ENCODE peak calls at places on chromosomes 5 and 9, in four cellular contexts. Y is upper lobe of left lung, B is A549, P is H1. A is an unnamed sample. For H3K4me1, the result is how much of the 10 kb centered on the place peaks cover.

GRCh38 chr5:139131062-139131856 is 66.9 kb downstream of the SIL1 start:
- DNase-seq in Y (no peak), B (no peak), P (peak), A (peak)

GRCh38 chr5:37552770-37553719 is 173.9 kb downstream of the WDR70 start:
- DNase-seq in Y (no peak), B (no peak), P (no peak), A (no peak)

GRCh38 chr9:101791938-101792337 is 53.5 kb upstream of the GRIN3A start:
- DNase-seq in Y (no peak), B (peak), P (peak), A (peak)

GRCh38 chr5:21802869-21803490 is 1050.2 kb downstream of the CDH12 start:
- DNase-seq in Y (no peak), B (peak), P (no peak), A (no peak)

GRCh38 chr5:72328172-72328571 is 8.0 kb downstream of the PTCD2 start:
- DNase-seq in Y (no peak), B (no peak), P (no peak), A (no peak)

GRCh38 chr5:142772766-142773293 is 2.7 kb downstream of the ARHGAP26 start:
- DNase-seq in Y (no peak), B (no peak), P (no peak), A (no peak)

GRCh38 chr9:128683340-128684064 is 5.5 kb upstream of the SET start:
- DNase-seq in Y (no peak), B (peak), P (peak), A (peak)

GRCh38 chr9:87285183-87285582 is 212.5 kb upstream of the DAPK1 start:
- DNase-seq in Y (no peak), B (no peak), P (no peak), A (no peak)

GRCh38 chr5:178116406-178116885 is 3.1 kb downstream of the N4BP3 start:
- DNase-seq in Y (peak), B (no peak), P (no peak), A (no peak)

GRCh38 chr9:114694146-114694545 is 12.2 kb upstream of the TEX48 start:
- DNase-seq in Y (no peak), B (no peak), P (no peak), A (no peak)

GRCh38 chr9:115267788-115268187 is 149.8 kb upstream of the TNC start:
- DNase-seq in Y (no peak), B (no peak), P (no peak), A (no peak)

GRCh38 chr5:141822134-141822533 is 56.1 kb downstream of the PCDH1 start:
- DNase-seq in Y (no peak), B (no peak), P (no peak), A (no peak)

GRCh38 chr9:89604463-89605180 is at the start of gene GADD45G:
- DNase-seq in Y (peak), B (peak), P (peak), A (peak)

GRCh38 chr5:172102913-172103629 is 85.0 kb downstream of the STK10 start:
- DNase-seq in Y (no peak), B (peak), P (no peak), A (no peak)

DNA sequence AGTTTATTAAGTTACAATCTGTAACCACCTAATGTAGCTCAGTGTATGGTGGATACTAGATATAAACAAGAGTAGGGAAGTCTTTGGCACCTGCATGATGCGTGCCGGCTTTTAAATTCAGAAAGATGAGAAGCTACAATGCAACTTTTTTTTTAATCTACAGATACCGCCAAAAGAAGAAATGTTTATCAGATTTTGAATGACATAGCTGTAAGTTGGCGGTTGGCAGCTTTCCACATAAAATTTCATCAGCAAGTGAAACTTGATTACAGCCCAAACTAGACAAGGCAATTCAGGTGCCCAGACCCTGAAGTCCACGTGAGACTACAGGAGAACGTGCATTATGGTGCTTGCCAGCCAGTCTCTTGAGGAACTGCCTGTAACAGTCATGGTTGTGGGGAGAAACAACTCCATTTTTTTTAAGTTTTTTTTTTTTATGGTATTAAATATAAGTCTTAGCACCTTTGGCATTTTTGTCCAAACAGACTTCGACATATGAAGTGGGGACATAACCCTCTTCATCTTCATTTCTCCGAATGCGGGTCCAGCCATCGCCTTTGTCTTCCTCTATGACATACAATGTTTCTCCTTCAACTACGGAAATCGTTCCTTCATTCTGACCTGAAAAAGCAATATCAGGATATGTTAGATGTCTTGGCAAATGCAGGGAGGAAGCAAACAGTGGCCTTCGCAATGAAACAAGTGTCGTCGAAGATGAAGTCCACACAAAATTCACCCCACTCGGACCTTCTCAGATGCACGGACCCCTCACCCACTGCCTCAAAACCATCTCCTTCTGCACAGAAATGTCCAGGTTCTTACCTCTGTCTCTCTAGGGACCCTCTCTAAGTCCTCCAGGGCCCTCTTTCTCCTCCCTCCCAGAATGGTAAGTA is 60.4 kb downstream of the USP20 start:
- DNase-seq in Y (no peak), B (no peak), P (no peak), A (no peak)
- H3K4me1 ChIP-seq in Y (under half), B (under half), P (under half), A (under half)

GRCh38 chr5:40441733-40442132 is 238.0 kb upstream of the PTGER4 start:
- DNase-seq in Y (no peak), B (no peak), P (no peak), A (no peak)
- H3K27ac ChIP-seq in Y (no peak), B (no peak), P (no peak), A (no peak)

DNA sequence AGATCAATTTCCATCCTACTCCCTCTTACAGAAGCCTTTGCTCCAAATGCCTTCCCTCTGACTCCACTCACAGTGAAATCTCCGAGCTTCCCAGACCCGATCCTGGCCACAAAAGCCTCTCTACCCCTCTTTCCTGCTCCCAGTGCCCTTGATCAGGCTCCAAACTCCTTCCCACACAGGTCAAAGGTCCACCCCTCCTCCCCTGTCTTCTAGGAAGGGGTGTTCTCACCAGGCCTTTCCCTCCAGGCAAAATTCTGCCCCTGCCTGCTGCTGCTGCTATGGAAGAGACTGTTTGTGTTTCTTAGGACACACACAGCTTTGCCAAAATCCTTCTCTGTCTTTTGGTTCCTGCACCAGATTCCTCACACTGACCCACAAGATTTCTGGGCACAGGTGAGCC is 85.8 kb upstream of the ALDH1A1 start:
- DNase-seq in Y (no peak), B (no peak), P (no peak), A (peak)
- TF ChIP-seq EP300 in Y (no peak), B (peak), P (no peak), A (peak)

GRCh38 chr9:94167376-94167775 is 83.1 kb downstream of the PTPDC1 start:
- DNase-seq in Y (no peak), B (no peak), P (no peak), A (no peak)
- H3K4me1 ChIP-seq in Y (half or more), B (under half), P (under half), A (under half)

GRCh38 chr5:168753691-168754254 is 174.6 kb upstream of the PANK3 start:
- DNase-seq in Y (no peak), B (no peak), P (no peak), A (no peak)

GRCh38 chr5:168750926-168751325 is 171.8 kb upstream of the PANK3 start:
- DNase-seq in Y (no peak), B (no peak), P (no peak), A (no peak)

GRCh38 chr5:168752416-168753190 is 173.4 kb upstream of the PANK3 start:
- DNase-seq in Y (no peak), B (no peak), P (no peak), A (no peak)

GRCh38 chr5:168749391-168750100 is 170.4 kb upstream of the PANK3 start:
- DNase-seq in Y (no peak), B (no peak), P (no peak), A (no peak)

GRCh38 chr5:168752012-168752411 is 172.8 kb upstream of the PANK3 start:
- DNase-seq in Y (no peak), B (no peak), P (no peak), A (no peak)
- H3K27ac ChIP-seq in Y (no peak), B (no peak), P (no peak), A (no peak)

GRCh38 chr5:107542428-107542827 is 128.3 kb downstream of the EFNA5 start:
- DNase-seq in Y (no peak), B (peak), P (no peak), A (peak)
- TF ChIP-seq EP300 in Y (no peak), B (no peak), P (no peak), A (no peak)